ENCODE peak calls at places on chromosomes 3 and 15, in five cellular contexts. A is AG04450; G is GM23338; D is CD4-positive, alpha-beta T cell; M is uterus. X is an unnamed sample.

GRCh38 chr3:138975366-138975765 is 28.3 kb downstream of the FOXL2NB start:
- DNase-seq in A (no peak), G (no peak), D (no peak), M (no peak), X (no peak)

GRCh38 chr3:8324727-8325126 is 176.9 kb upstream of the LMCD1 start:
- DNase-seq in A (no peak), G (peak), D (peak), M (no peak), X (peak)

GRCh38 chr3:179954226-179954870 is 82.4 kb downstream of the PEX5L start:
- DNase-seq in A (no peak), G (no peak), D (no peak), M (no peak), X (no peak)

GRCh38 chr15:22241451-22241850 is 161.1 kb downstream of the OR4M2 start:
- DNase-seq in A (no peak), G (no peak), D (no peak), M (no peak), X (no peak)

GRCh38 chr3:157175678-157176077 is 15.7 kb upstream of the CCNL1 start:
- DNase-seq in A (no peak), G (peak), D (no peak), M (no peak), X (peak)

GRCh38 chr3:161070252-161070930 is 34.8 kb downstream of the B3GALNT1 start:
- DNase-seq in A (no peak), G (no peak), D (no peak), M (no peak), X (no peak)

GRCh38 chr15:61084502-61084901 is 144.6 kb downstream of the RORA start:
- DNase-seq in A (no peak), G (no peak), D (no peak), M (no peak), X (no peak)

GRCh38 chr3:69719723-69720122 is 19.5 kb upstream of the MITF start:
- DNase-seq in A (no peak), G (no peak), D (no peak), M (no peak), X (no peak)

GRCh38 chr3:72380711-72381508 is 467.3 kb downstream of the SHQ1 start:
- DNase-seq in A (no peak), G (no peak), D (no peak), M (no peak), X (no peak)

GRCh38 chr15:33638439-33638838 is 327.7 kb downstream of the RYR3 start:
- DNase-seq in A (no peak), G (no peak), D (no peak), M (no peak), X (no peak)

GRCh38 chr3:196793224-196793623 is 53.6 kb downstream of the PAK2 start:
- DNase-seq in A (peak), G (peak), D (no peak), M (no peak), X (no peak)

GRCh38 chr3:48569808-48570450 is 6.3 kb upstream of the UCN2 start:
- DNase-seq in A (no peak), G (no peak), D (no peak), M (no peak), X (no peak)

GRCh38 chr15:40943764-40944365 is 9.4 kb upstream of the CHAC1 start:
- DNase-seq in A (no peak), G (no peak), D (no peak), M (no peak), X (no peak)

GRCh38 chr15:48253186-48253585 is 47.1 kb downstream of the SLC12A1 start:
- DNase-seq in A (no peak), G (no peak), D (no peak), M (no peak), X (no peak)

GRCh38 chr15:74263473-74263872 is 27.3 kb downstream of the CCDC33 start:
- DNase-seq in A (no peak), G (no peak), D (no peak), M (no peak), X (no peak)

GRCh38 chr3:61608711-61609110 is 47.3 kb downstream of the PTPRG start:
- DNase-seq in A (no peak), G (no peak), D (no peak), M (no peak), X (no peak)

GRCh38 chr15:68415501-68416157 is 16.3 kb downstream of the ITGA11 start:
- DNase-seq in A (no peak), G (no peak), D (no peak), M (peak), X (no peak)

GRCh38 chr3:76505202-76505875 is 534.6 kb upstream of the ROBO2 start:
- DNase-seq in A (no peak), G (no peak), D (no peak), M (no peak), X (no peak)

GRCh38 chr3:139084176-139084575 is 39.5 kb upstream of the PRR23C start:
- DNase-seq in A (no peak), G (no peak), D (no peak), M (no peak), X (no peak)

GRCh38 chr15:29056839-29057450 is 171.2 kb downstream of the APBA2 start:
- DNase-seq in A (no peak), G (peak), D (no peak), M (no peak), X (no peak)

GRCh38 chr3:65314265-65314664 is 626.5 kb upstream of the ADAMTS9 start:
- DNase-seq in A (no peak), G (no peak), D (no peak), M (no peak), X (no peak)

GRCh38 chr15:100928632-100929280 is 9.6 kb downstream of the LRRK1 start:
- DNase-seq in A (no peak), G (no peak), D (no peak), M (no peak), X (no peak)

GRCh38 chr15:39459538-39459937 is 121.3 kb upstream of the THBS1 start:
- DNase-seq in A (no peak), G (no peak), D (no peak), M (no peak), X (no peak)

GRCh38 chr3:110261141-110261540 is 810.5 kb upstream of the NECTIN3 start:
- DNase-seq in A (no peak), G (no peak), D (no peak), M (no peak), X (no peak)

GRCh38 chr3:123361019-123361418 is 87.9 kb downstream of the ADCY5 start:
- DNase-seq in A (no peak), G (peak), D (no peak), M (no peak), X (no peak)

GRCh38 chr3:4856986-4857385 is 122.3 kb upstream of the BHLHE40 start:
- DNase-seq in A (no peak), G (no peak), D (no peak), M (no peak), X (no peak)

GRCh38 chr3:44099566-44100297 is 142.0 kb upstream of the TOPAZ1 start:
- DNase-seq in A (no peak), G (no peak), D (no peak), M (no peak), X (no peak)

GRCh38 chr15:74958320-74958907 is 1.8 kb upstream of the RPP25 start:
- DNase-seq in A (no peak), G (peak), D (no peak), M (peak), X (no peak)

GRCh38 chr3:176522436-176522835 is 674.8 kb downstream of the TBL1XR1 start:
- DNase-seq in A (no peak), G (no peak), D (no peak), M (no peak), X (no peak)
- TF ChIP-seq CTCF in A (no peak), G (no peak), D (no peak), M (no peak), X (no peak)

GRCh38 chr3:67790043-67790442 is 135.6 kb upstream of the SUCLG2 start:
- DNase-seq in A (peak), G (peak), D (peak), M (no peak), X (peak)
- TF ChIP-seq CTCF in A (peak), G (peak), D (peak), M (no peak), X (peak)

GRCh38 chr3:31978553-31978952 is 2.5 kb downstream of the OSBPL10 start:
- DNase-seq in A (no peak), G (no peak), D (no peak), M (no peak), X (no peak)
- TF ChIP-seq CTCF in A (no peak), G (no peak), D (no peak), M (no peak), X (no peak)

DNA sequence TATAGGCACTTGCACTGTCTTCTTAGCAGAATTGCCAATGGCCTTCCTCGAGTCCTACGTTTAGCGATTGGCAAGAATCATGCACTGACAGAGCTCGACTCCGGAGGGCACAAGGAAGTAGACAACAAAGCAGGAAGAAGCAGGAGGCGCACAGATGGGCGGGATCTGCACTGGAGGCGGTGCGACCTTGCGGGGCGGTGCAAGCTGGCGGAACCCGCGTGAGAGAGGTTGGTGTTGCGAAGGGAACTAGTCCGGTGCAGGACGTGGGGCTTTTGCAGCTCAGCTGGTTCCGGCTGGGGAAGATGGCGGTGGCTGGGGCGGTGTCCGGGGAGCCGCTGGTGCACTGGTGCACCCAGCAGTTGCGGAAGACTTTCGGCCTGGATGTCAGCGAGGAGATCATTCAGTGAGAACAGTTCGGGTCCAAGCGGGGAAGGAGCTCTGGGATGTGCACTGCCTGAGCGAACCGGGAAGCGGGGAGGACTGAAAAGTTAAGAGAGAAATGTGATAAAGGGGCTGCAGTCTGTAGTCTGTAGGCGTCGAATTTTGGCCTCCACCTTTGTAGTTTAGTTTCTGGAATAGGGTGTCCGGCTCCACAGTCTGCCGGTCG is at the start of gene TRIP4:
- DNase-seq in A (peak), G (peak), D (peak), M (peak), X (peak)
- TF ChIP-seq CTCF in A (peak), G (peak), D (no peak), M (no peak), X (peak)

GRCh38 chr3:58235970-58236369 is 1.6 kb upstream of the ABHD6 start:
- DNase-seq in A (no peak), G (no peak), D (no peak), M (no peak), X (no peak)

GRCh38 chr3:58236527-58237237 is 910 bp upstream of the ABHD6 start:
- DNase-seq in A (no peak), G (peak), D (no peak), M (no peak), X (no peak)

GRCh38 chr3:58238830-58239229 is 1.2 kb downstream of the ABHD6 start:
- DNase-seq in A (no peak), G (no peak), D (no peak), M (no peak), X (no peak)

GRCh38 chr3:58237940-58238681 is 519 bp downstream of the ABHD6 start:
- DNase-seq in A (no peak), G (peak), D (no peak), M (peak), X (peak)

GRCh38 chr3:58237238-58237939 is at the start of gene ABHD6:
- DNase-seq in A (no peak), G (peak), D (peak), M (peak), X (peak)
- TF ChIP-seq CTCF in A (peak), G (peak), D (peak), M (peak), X (peak)

GRCh38 chr3:6862880-6863195 is 1.9 kb downstream of the GRM7 start:
- DNase-seq in A (no peak), G (no peak), D (no peak), M (no peak), X (no peak)

GRCh38 chr3:6861989-6862879 is 1.3 kb downstream of the GRM7 start:
- DNase-seq in A (no peak), G (no peak), D (no peak), M (no peak), X (peak)

GRCh38 chr3:6861331-6861988 is 545 bp downstream of the GRM7 start:
- DNase-seq in A (no peak), G (no peak), D (no peak), M (no peak), X (peak)

DNA sequence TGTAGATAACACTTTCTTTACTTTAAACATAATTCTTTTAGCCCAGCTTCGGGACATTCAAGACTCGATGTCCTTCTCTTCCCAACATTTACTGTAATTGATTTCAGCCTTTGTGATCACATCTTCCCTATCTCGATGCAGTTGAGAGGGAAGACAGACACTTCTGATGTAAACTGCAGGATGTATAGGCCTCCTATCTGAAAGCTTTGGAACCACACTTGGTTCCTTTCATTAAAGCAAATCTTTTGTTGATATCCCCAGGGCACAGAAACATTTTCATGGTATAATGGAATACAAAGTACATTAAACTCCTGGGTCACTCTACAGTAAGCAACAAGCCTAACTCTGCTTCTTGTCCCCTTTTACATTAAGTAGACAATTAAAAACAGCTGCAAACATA is 6.4 kb downstream of the GRM7 start:
- DNase-seq in A (no peak), G (no peak), D (no peak), M (no peak), X (no peak)
- TF ChIP-seq CTCF in A (no peak), G (no peak), D (no peak), M (no peak), X (no peak)

GRCh38 chr3:127037971-127038446 is 55.1 kb downstream of the PLXNA1 start:
- DNase-seq in A (no peak), G (no peak), D (no peak), M (no peak), X (no peak)
- TF ChIP-seq CTCF in A (no peak), G (no peak), D (no peak), M (no peak), X (no peak)

GRCh38 chr15:71458089-71458660 is 342.9 kb downstream of the THSD4 start:
- DNase-seq in A (no peak), G (no peak), D (no peak), M (no peak), X (no peak)

GRCh38 chr15:71455878-71456277 is 340.6 kb downstream of the THSD4 start:
- DNase-seq in A (no peak), G (no peak), D (no peak), M (no peak), X (no peak)

GRCh38 chr15:71455107-71455506 is 339.8 kb downstream of the THSD4 start:
- DNase-seq in A (no peak), G (no peak), D (no peak), M (no peak), X (no peak)

GRCh38 chr15:71456362-71456761 is 341.1 kb downstream of the THSD4 start:
- DNase-seq in A (no peak), G (no peak), D (no peak), M (no peak), X (no peak)

GRCh38 chr15:71456812-71457211 is 341.5 kb downstream of the THSD4 start:
- DNase-seq in A (no peak), G (no peak), D (no peak), M (no peak), X (no peak)
- TF ChIP-seq CTCF in A (no peak), G (no peak), D (no peak), M (no peak), X (no peak)

GRCh38 chr3:22117751-22118346 is 366.8 kb upstream of the ZNF385D start:
- DNase-seq in A (peak), G (peak), D (no peak), M (no peak), X (peak)
- TF ChIP-seq CTCF in A (peak), G (no peak), D (no peak), M (peak), X (no peak)